ENCODE peak calls at places on chromosomes 4 and X, in six cellular contexts. One of them, this sample, is unnamed.
A peak's percentile ranks its signal among the peaks of the same experiment; 100 is the strongest.

GRCh38 chr4:2805712-2806391 is 13.0 kb downstream of the SH3BP2 start:
- DNase-seq in neuronal stem cell: no peak
- DNase-seq in H9: no peak
- DNase-seq in H1: no peak
- DNase-seq in mesenchymal stem cell: no peak
- DNase-seq in IMR-90: no peak
- DNase-seq in this sample: no peak

GRCh38 chr4:116358633-116359222 is 726.6 kb downstream of the TRAM1L1 start:
- DNase-seq in neuronal stem cell: peak; percentile 36
- DNase-seq in H9: peak; percentile 90
- DNase-seq in H1: peak; percentile 64
- DNase-seq in mesenchymal stem cell: peak; percentile 81
- DNase-seq in IMR-90: peak; percentile 43
- DNase-seq in this sample: peak; percentile 78

GRCh38 chrX:57453901-57454300 is 137.9 kb upstream of the ZXDB start:
- DNase-seq in neuronal stem cell: no peak
- DNase-seq in H9: peak; percentile 32
- DNase-seq in H1: peak; percentile 0
- DNase-seq in mesenchymal stem cell: no peak
- DNase-seq in IMR-90: peak; percentile 4
- DNase-seq in this sample: peak; percentile 56

GRCh38 chr4:114659386-114660008 is 60.9 kb downstream of the UGT8 start:
- DNase-seq in neuronal stem cell: peak; percentile 53
- DNase-seq in H9: peak; percentile 70
- DNase-seq in H1: peak; percentile 25
- DNase-seq in mesenchymal stem cell: peak; percentile 60
- DNase-seq in IMR-90: peak; percentile 64
- DNase-seq in this sample: peak; percentile 72

GRCh38 chr4:1806596-1807257 is 13.6 kb downstream of the FGFR3 start:
- DNase-seq in neuronal stem cell: no peak
- DNase-seq in H9: no peak
- DNase-seq in H1: no peak
- DNase-seq in mesenchymal stem cell: no peak
- DNase-seq in IMR-90: no peak
- DNase-seq in this sample: no peak

GRCh38 chr4:105560488-105560887 is 8.1 kb downstream of the ARHGEF38 start:
- DNase-seq in neuronal stem cell: no peak
- DNase-seq in H9: no peak
- DNase-seq in H1: no peak
- DNase-seq in mesenchymal stem cell: peak; percentile 2
- DNase-seq in IMR-90: no peak
- DNase-seq in this sample: no peak

GRCh38 chr4:76634239-76634638 is 199.2 kb downstream of the SHROOM3 start:
- DNase-seq in neuronal stem cell: no peak
- DNase-seq in H9: no peak
- DNase-seq in H1: no peak
- DNase-seq in mesenchymal stem cell: peak; percentile 88
- DNase-seq in IMR-90: peak; percentile 65
- DNase-seq in this sample: peak; percentile 88

GRCh38 chr4:107808572-107808971 is 16.2 kb upstream of the SGMS2 start:
- DNase-seq in neuronal stem cell: no peak
- DNase-seq in H9: no peak
- DNase-seq in H1: no peak
- DNase-seq in mesenchymal stem cell: no peak
- DNase-seq in IMR-90: no peak
- DNase-seq in this sample: no peak

GRCh38 chr4:89024051-89024675 is 32.8 kb downstream of the FAM13A start:
- DNase-seq in neuronal stem cell: peak; percentile 46
- DNase-seq in H9: no peak
- DNase-seq in H1: no peak
- DNase-seq in mesenchymal stem cell: peak; percentile 80
- DNase-seq in IMR-90: peak; percentile 81
- DNase-seq in this sample: peak; percentile 70

GRCh38 chr4:151810476-151810875 is 49.7 kb upstream of the GATB start:
- DNase-seq in neuronal stem cell: no peak
- DNase-seq in H9: no peak
- DNase-seq in H1: no peak
- DNase-seq in mesenchymal stem cell: no peak
- DNase-seq in IMR-90: no peak
- DNase-seq in this sample: no peak
- H2AK5ac ChIP-seq in neuronal stem cell: no peak overlapping the region
- H2AK5ac ChIP-seq in H9: peak overlapping the region; percentile 91
- H2AK5ac ChIP-seq in H1: peak overlapping the region; percentile 9
- H2AK5ac ChIP-seq in mesenchymal stem cell: no peak overlapping the region
- H2AK5ac ChIP-seq in IMR-90: no peak overlapping the region
- H2AK5ac ChIP-seq in this sample: no peak overlapping the region

DNA sequence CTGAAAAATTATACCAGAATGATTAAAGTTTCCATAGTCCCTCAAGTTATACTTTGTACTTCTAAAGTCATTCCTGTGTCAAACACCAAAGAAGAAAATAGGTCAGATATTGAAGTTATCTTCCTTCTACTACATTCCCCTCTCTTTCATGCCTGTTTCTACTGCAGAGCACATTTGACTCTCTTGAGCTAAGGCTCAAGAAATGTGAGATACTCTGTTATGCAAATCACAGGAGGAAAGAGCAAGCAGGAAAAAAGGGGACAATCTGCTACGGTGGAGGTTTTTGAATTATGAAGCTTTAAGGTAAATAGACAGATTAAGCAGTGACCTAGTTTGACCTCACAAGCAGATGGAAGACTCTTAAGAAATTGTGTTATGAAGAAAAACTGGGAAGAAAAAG is 198.9 kb upstream of the LDB2 start:
- DNase-seq in neuronal stem cell: no peak
- DNase-seq in H9: no peak
- DNase-seq in H1: no peak
- DNase-seq in mesenchymal stem cell: no peak
- DNase-seq in IMR-90: no peak
- DNase-seq in this sample: no peak
- H4K91ac ChIP-seq in neuronal stem cell: no peak overlapping the region
- H4K91ac ChIP-seq in H9: no peak overlapping the region
- H4K91ac ChIP-seq in H1: no peak overlapping the region
- H4K91ac ChIP-seq in mesenchymal stem cell: no peak overlapping the region
- H4K91ac ChIP-seq in IMR-90: peak overlapping the region; percentile 34
- H4K91ac ChIP-seq in this sample: no peak overlapping the region

GRCh38 chr4:126269106-126269505 is 954.4 kb downstream of the FAT4 start:
- DNase-seq in neuronal stem cell: no peak
- DNase-seq in H9: no peak
- DNase-seq in H1: no peak
- DNase-seq in mesenchymal stem cell: no peak
- DNase-seq in IMR-90: peak; percentile 7
- DNase-seq in this sample: no peak
- H2AK5ac ChIP-seq in neuronal stem cell: no peak overlapping the region
- H2AK5ac ChIP-seq in H9: no peak overlapping the region
- H2AK5ac ChIP-seq in H1: no peak overlapping the region
- H2AK5ac ChIP-seq in mesenchymal stem cell: no peak overlapping the region
- H2AK5ac ChIP-seq in IMR-90: no peak overlapping the region
- H2AK5ac ChIP-seq in this sample: no peak overlapping the region

GRCh38 chr4:128850252-128850651 is 40.8 kb downstream of the JADE1 start:
- DNase-seq in neuronal stem cell: no peak
- DNase-seq in H9: no peak
- DNase-seq in H1: no peak
- DNase-seq in mesenchymal stem cell: no peak
- DNase-seq in IMR-90: no peak
- DNase-seq in this sample: no peak

GRCh38 chr4:128856246-128856645 is 46.7 kb downstream of the JADE1 start:
- DNase-seq in neuronal stem cell: no peak
- DNase-seq in H9: no peak
- DNase-seq in H1: no peak
- DNase-seq in mesenchymal stem cell: peak; percentile 18
- DNase-seq in IMR-90: peak; percentile 36
- DNase-seq in this sample: no peak

GRCh38 chr4:128853741-128854140 is 44.2 kb downstream of the JADE1 start:
- DNase-seq in neuronal stem cell: no peak
- DNase-seq in H9: no peak
- DNase-seq in H1: no peak
- DNase-seq in mesenchymal stem cell: peak; percentile 49
- DNase-seq in IMR-90: peak; percentile 69
- DNase-seq in this sample: no peak

GRCh38 chr4:128855656-128856055 is 46.2 kb downstream of the JADE1 start:
- DNase-seq in neuronal stem cell: no peak
- DNase-seq in H9: no peak
- DNase-seq in H1: no peak
- DNase-seq in mesenchymal stem cell: no peak
- DNase-seq in IMR-90: no peak
- DNase-seq in this sample: no peak

GRCh38 chr4:128854433-128854832 is 44.9 kb downstream of the JADE1 start:
- DNase-seq in neuronal stem cell: no peak
- DNase-seq in H9: no peak
- DNase-seq in H1: no peak
- DNase-seq in mesenchymal stem cell: peak; percentile 75
- DNase-seq in IMR-90: peak; percentile 56
- DNase-seq in this sample: no peak
- H4K91ac ChIP-seq in neuronal stem cell: no peak overlapping the region
- H4K91ac ChIP-seq in H9: no peak overlapping the region
- H4K91ac ChIP-seq in H1: no peak overlapping the region
- H4K91ac ChIP-seq in mesenchymal stem cell: no peak overlapping the region
- H4K91ac ChIP-seq in IMR-90: no peak overlapping the region
- H4K91ac ChIP-seq in this sample: no peak overlapping the region

GRCh38 chr4:3836041-3836801 is 70.0 kb downstream of the ADRA2C start:
- DNase-seq in neuronal stem cell: no peak
- DNase-seq in H9: peak; percentile 74
- DNase-seq in H1: no peak
- DNase-seq in mesenchymal stem cell: no peak
- DNase-seq in IMR-90: no peak
- DNase-seq in this sample: peak; percentile 59

GRCh38 chr4:3834921-3835521 is 68.8 kb downstream of the ADRA2C start:
- DNase-seq in neuronal stem cell: no peak
- DNase-seq in H9: no peak
- DNase-seq in H1: no peak
- DNase-seq in mesenchymal stem cell: no peak
- DNase-seq in IMR-90: no peak
- DNase-seq in this sample: no peak

GRCh38 chr4:3835527-3836040 is 69.4 kb downstream of the ADRA2C start:
- DNase-seq in neuronal stem cell: no peak
- DNase-seq in H9: no peak
- DNase-seq in H1: no peak
- DNase-seq in mesenchymal stem cell: no peak
- DNase-seq in IMR-90: no peak
- DNase-seq in this sample: no peak

GRCh38 chr4:3836802-3837601 is 70.8 kb downstream of the ADRA2C start:
- DNase-seq in neuronal stem cell: peak; percentile 14
- DNase-seq in H9: peak; percentile 73
- DNase-seq in H1: no peak
- DNase-seq in mesenchymal stem cell: no peak
- DNase-seq in IMR-90: no peak
- DNase-seq in this sample: no peak

GRCh38 chr4:3838437-3839380 is 72.5 kb downstream of the ADRA2C start:
- DNase-seq in neuronal stem cell: no peak
- DNase-seq in H9: no peak
- DNase-seq in H1: no peak
- DNase-seq in mesenchymal stem cell: no peak
- DNase-seq in IMR-90: no peak
- DNase-seq in this sample: no peak
- H2AK5ac ChIP-seq in neuronal stem cell: peak overlapping the region; percentile 79
- H2AK5ac ChIP-seq in H9: no peak overlapping the region
- H2AK5ac ChIP-seq in H1: no peak overlapping the region
- H2AK5ac ChIP-seq in mesenchymal stem cell: no peak overlapping the region
- H2AK5ac ChIP-seq in IMR-90: no peak overlapping the region
- H2AK5ac ChIP-seq in this sample: no peak overlapping the region

This sample was measured in trophoblast cell.